ENCODE peak calls at places on chromosome 7, in five cellular contexts. A is NCI-H2081; P is central memory CD4-positive, alpha-beta T cell; M is mesothelial cell of epicardium; D is occipital lobe. W is an unnamed sample.

GRCh38 chr7:94509264-94509878 is at the start of gene CASD1:
- DNase-seq in D (peak), P (peak), M (peak), A (peak), W (peak)

GRCh38 chr7:91533996-91534395 is 269.8 kb downstream of the FZD1 start:
- DNase-seq in D (no peak), P (no peak), M (no peak), A (no peak), W (no peak)

GRCh38 chr7:87474533-87475358 is 734 bp downstream of the ABCB4 start:
- DNase-seq in M (no peak), D (no peak), P (no peak), A (no peak), W (no peak)

GRCh38 chr7:104207348-104207730 is 474 bp downstream of the ORC5 start:
- DNase-seq in D (no peak), M (no peak), A (no peak), P (peak), W (no peak)

GRCh38 chr7:12244129-12244528 is 33.0 kb downstream of the TMEM106B start:
- DNase-seq in A (peak), M (no peak), D (no peak), P (no peak), W (no peak)

GRCh38 chr7:127264219-127264618 is 11.5 kb upstream of the GRM8 start:
- DNase-seq in A (no peak), P (no peak), D (no peak), M (no peak), W (no peak)

GRCh38 chr7:70432567-70433001 is 699.4 kb upstream of the GALNT17 start:
- DNase-seq in M (no peak), A (peak), P (no peak), D (no peak), W (no peak)

GRCh38 chr7:90968871-90969270 is 295.4 kb upstream of the FZD1 start:
- DNase-seq in M (no peak), P (no peak), D (no peak), A (no peak), W (no peak)

GRCh38 chr7:28083998-28084985 is 96.3 kb downstream of the JAZF1 start:
- DNase-seq in D (no peak), P (no peak), M (no peak), A (no peak), W (no peak)

GRCh38 chr7:128796325-128796724 is 4.6 kb downstream of the CCDC136 start:
- DNase-seq in P (no peak), M (no peak), D (no peak), A (no peak), W (no peak)

W was measured in NCI-H2171.